ENCODE peak calls at places on chromosome X, in eight cellular contexts. One of them, this sample, is unnamed.

GRCh38 chrX:102516314-102516936 is at the start of gene TMSB15A:
- DNase-seq in osteoblast: peak
- DNase-seq in cardiac muscle cell: peak
- DNase-seq in BJ: no peak
- DNase-seq in kidney epithelial cell: no peak
- DNase-seq in AG04450: no peak
- DNase-seq in upper lobe of left lung: peak
- DNase-seq in GM12864: no peak
- DNase-seq in this sample: peak

GRCh38 chrX:107684956-107685385 is 56.7 kb downstream of the PRPS1 start:
- DNase-seq in upper lobe of left lung: no peak
- DNase-seq in GM12864: peak
- DNase-seq in osteoblast: no peak
- DNase-seq in BJ: no peak
- DNase-seq in kidney epithelial cell: no peak
- DNase-seq in cardiac muscle cell: peak
- DNase-seq in AG04450: no peak
- DNase-seq in this sample: peak

GRCh38 chrX:24341795-24342194 is 18.6 kb upstream of the SUPT20HL1 start:
- DNase-seq in BJ: peak
- DNase-seq in osteoblast: no peak
- DNase-seq in GM12864: no peak
- DNase-seq in cardiac muscle cell: no peak
- DNase-seq in upper lobe of left lung: no peak
- DNase-seq in AG04450: peak
- DNase-seq in kidney epithelial cell: peak
- DNase-seq in this sample: no peak

GRCh38 chrX:51148848-51149247 is 183.8 kb upstream of the NUDT10 start:
- DNase-seq in AG04450: no peak
- DNase-seq in kidney epithelial cell: no peak
- DNase-seq in BJ: no peak
- DNase-seq in GM12864: no peak
- DNase-seq in osteoblast: no peak
- DNase-seq in upper lobe of left lung: no peak
- DNase-seq in cardiac muscle cell: peak
- DNase-seq in this sample: no peak

GRCh38 chrX:1529328-1529727 is 7.7 kb downstream of the P2RY8 start:
- DNase-seq in kidney epithelial cell: no peak
- DNase-seq in AG04450: no peak
- DNase-seq in GM12864: no peak
- DNase-seq in cardiac muscle cell: no peak
- DNase-seq in BJ: no peak
- DNase-seq in upper lobe of left lung: no peak
- DNase-seq in osteoblast: no peak
- DNase-seq in this sample: no peak

GRCh38 chrX:97060019-97060418 is 176.3 kb downstream of the RPA4 start:
- DNase-seq in BJ: no peak
- DNase-seq in cardiac muscle cell: peak
- DNase-seq in AG04450: no peak
- DNase-seq in GM12864: no peak
- DNase-seq in upper lobe of left lung: no peak
- DNase-seq in kidney epithelial cell: no peak
- DNase-seq in osteoblast: no peak
- DNase-seq in this sample: no peak

GRCh38 chrX:24343719-24344118 is 16.7 kb upstream of the SUPT20HL1 start:
- DNase-seq in upper lobe of left lung: no peak
- DNase-seq in osteoblast: no peak
- DNase-seq in AG04450: no peak
- DNase-seq in kidney epithelial cell: no peak
- DNase-seq in GM12864: peak
- DNase-seq in cardiac muscle cell: no peak
- DNase-seq in BJ: no peak
- DNase-seq in this sample: no peak

GRCh38 chrX:69305333-69306062 is 140.2 kb upstream of the PJA1 start:
- DNase-seq in upper lobe of left lung: peak
- DNase-seq in GM12864: no peak
- DNase-seq in kidney epithelial cell: no peak
- DNase-seq in cardiac muscle cell: no peak
- DNase-seq in AG04450: no peak
- DNase-seq in BJ: no peak
- DNase-seq in osteoblast: no peak
- DNase-seq in this sample: no peak

GRCh38 chrX:123425904-123426303 is 241.8 kb downstream of the GRIA3 start:
- DNase-seq in upper lobe of left lung: no peak
- DNase-seq in AG04450: no peak
- DNase-seq in cardiac muscle cell: no peak
- DNase-seq in kidney epithelial cell: no peak
- DNase-seq in osteoblast: no peak
- DNase-seq in BJ: no peak
- DNase-seq in GM12864: no peak
- DNase-seq in this sample: no peak

GRCh38 chrX:71950066-71950465 is 39.4 kb downstream of the NHSL2 start:
- DNase-seq in BJ: no peak
- DNase-seq in osteoblast: no peak
- DNase-seq in upper lobe of left lung: no peak
- DNase-seq in AG04450: no peak
- DNase-seq in GM12864: no peak
- DNase-seq in cardiac muscle cell: no peak
- DNase-seq in kidney epithelial cell: no peak
- DNase-seq in this sample: no peak

GRCh38 chrX:1592128-1592862 is 891 bp downstream of the AKAP17A start:
- DNase-seq in kidney epithelial cell: no peak
- DNase-seq in AG04450: no peak
- DNase-seq in upper lobe of left lung: no peak
- DNase-seq in GM12864: no peak
- DNase-seq in osteoblast: peak
- DNase-seq in cardiac muscle cell: peak
- DNase-seq in BJ: no peak
- DNase-seq in this sample: peak

GRCh38 chrX:63430026-63430425 is 78.9 kb upstream of the SPIN4 start:
- DNase-seq in kidney epithelial cell: no peak
- DNase-seq in upper lobe of left lung: no peak
- DNase-seq in cardiac muscle cell: no peak
- DNase-seq in BJ: no peak
- DNase-seq in GM12864: no peak
- DNase-seq in AG04450: no peak
- DNase-seq in osteoblast: no peak
- DNase-seq in this sample: no peak
- H3K4me3 ChIP-seq in kidney epithelial cell: no peak
- H3K4me3 ChIP-seq in upper lobe of left lung: no peak
- H3K4me3 ChIP-seq in cardiac muscle cell: no peak
- H3K4me3 ChIP-seq in BJ: no peak
- H3K4me3 ChIP-seq in GM12864: no peak
- H3K4me3 ChIP-seq in AG04450: no peak
- H3K4me3 ChIP-seq in osteoblast: no peak
- H3K4me3 ChIP-seq in this sample: no peak

GRCh38 chrX:133555796-133556458 is 140.6 kb upstream of the GPC4 start:
- DNase-seq in cardiac muscle cell: no peak
- DNase-seq in GM12864: no peak
- DNase-seq in osteoblast: peak
- DNase-seq in AG04450: no peak
- DNase-seq in kidney epithelial cell: no peak
- DNase-seq in upper lobe of left lung: no peak
- DNase-seq in BJ: no peak
- DNase-seq in this sample: no peak
- TF ChIP-seq CTCF in cardiac muscle cell: no peak
- TF ChIP-seq CTCF in GM12864: no peak
- TF ChIP-seq CTCF in osteoblast: no peak
- TF ChIP-seq CTCF in AG04450: no peak
- TF ChIP-seq CTCF in kidney epithelial cell: no peak
- TF ChIP-seq CTCF in upper lobe of left lung: no peak
- TF ChIP-seq CTCF in BJ: no peak
- TF ChIP-seq CTCF in this sample: no peak

GRCh38 chrX:28589048-28589447 is 1.8 kb downstream of the IL1RAPL1 start:
- DNase-seq in osteoblast: no peak
- DNase-seq in upper lobe of left lung: no peak
- DNase-seq in BJ: no peak
- DNase-seq in GM12864: no peak
- DNase-seq in kidney epithelial cell: no peak
- DNase-seq in cardiac muscle cell: no peak
- DNase-seq in AG04450: no peak
- DNase-seq in this sample: no peak

GRCh38 chrX:28586891-28587635 is at the start of gene IL1RAPL1:
- DNase-seq in GM12864: no peak
- DNase-seq in osteoblast: no peak
- DNase-seq in BJ: peak
- DNase-seq in AG04450: peak
- DNase-seq in kidney epithelial cell: peak
- DNase-seq in upper lobe of left lung: no peak
- DNase-seq in cardiac muscle cell: peak
- DNase-seq in this sample: no peak

GRCh38 chrX:28584025-28584424 is 3.2 kb upstream of the IL1RAPL1 start:
- DNase-seq in upper lobe of left lung: no peak
- DNase-seq in osteoblast: no peak
- DNase-seq in AG04450: no peak
- DNase-seq in BJ: no peak
- DNase-seq in cardiac muscle cell: no peak
- DNase-seq in GM12864: no peak
- DNase-seq in kidney epithelial cell: no peak
- DNase-seq in this sample: no peak

GRCh38 chrX:28585767-28586166 is 1.5 kb upstream of the IL1RAPL1 start:
- DNase-seq in AG04450: no peak
- DNase-seq in cardiac muscle cell: no peak
- DNase-seq in GM12864: no peak
- DNase-seq in BJ: no peak
- DNase-seq in osteoblast: no peak
- DNase-seq in upper lobe of left lung: no peak
- DNase-seq in kidney epithelial cell: no peak
- DNase-seq in this sample: no peak

GRCh38 chrX:28586291-28586690 is 955 bp upstream of the IL1RAPL1 start:
- DNase-seq in AG04450: peak
- DNase-seq in upper lobe of left lung: no peak
- DNase-seq in GM12864: no peak
- DNase-seq in BJ: no peak
- DNase-seq in cardiac muscle cell: peak
- DNase-seq in osteoblast: no peak
- DNase-seq in kidney epithelial cell: no peak
- DNase-seq in this sample: no peak
- H3K4me3 ChIP-seq in AG04450: peak
- H3K4me3 ChIP-seq in upper lobe of left lung: no peak
- H3K4me3 ChIP-seq in GM12864: no peak
- H3K4me3 ChIP-seq in BJ: peak
- H3K4me3 ChIP-seq in cardiac muscle cell: peak
- H3K4me3 ChIP-seq in osteoblast: no peak
- H3K4me3 ChIP-seq in kidney epithelial cell: peak
- H3K4me3 ChIP-seq in this sample: no peak

GRCh38 chrX:53374923-53375322 is 47.5 kb downstream of the SMC1A start:
- DNase-seq in kidney epithelial cell: no peak
- DNase-seq in upper lobe of left lung: no peak
- DNase-seq in osteoblast: peak
- DNase-seq in AG04450: no peak
- DNase-seq in cardiac muscle cell: no peak
- DNase-seq in GM12864: no peak
- DNase-seq in BJ: no peak
- DNase-seq in this sample: no peak
- TF ChIP-seq CTCF in kidney epithelial cell: no peak
- TF ChIP-seq CTCF in upper lobe of left lung: no peak
- TF ChIP-seq CTCF in osteoblast: no peak
- TF ChIP-seq CTCF in AG04450: no peak
- TF ChIP-seq CTCF in cardiac muscle cell: no peak
- TF ChIP-seq CTCF in GM12864: peak
- TF ChIP-seq CTCF in BJ: no peak
- TF ChIP-seq CTCF in this sample: no peak

GRCh38 chrX:12792711-12793110 is 1.5 kb downstream of the PRPS2 start:
- DNase-seq in BJ: no peak
- DNase-seq in osteoblast: no peak
- DNase-seq in cardiac muscle cell: no peak
- DNase-seq in upper lobe of left lung: no peak
- DNase-seq in AG04450: no peak
- DNase-seq in kidney epithelial cell: no peak
- DNase-seq in GM12864: no peak
- DNase-seq in this sample: no peak
- H3K4me3 ChIP-seq in BJ: no peak
- H3K4me3 ChIP-seq in osteoblast: no peak
- H3K4me3 ChIP-seq in cardiac muscle cell: no peak
- H3K4me3 ChIP-seq in upper lobe of left lung: no peak
- H3K4me3 ChIP-seq in AG04450: no peak
- H3K4me3 ChIP-seq in kidney epithelial cell: no peak
- H3K4me3 ChIP-seq in GM12864: peak
- H3K4me3 ChIP-seq in this sample: peak